ENCODE peak calls at places on chromosomes 11 and 22, in five cellular contexts. S is activated naive CD4-positive, alpha-beta T cell treated with anti-CD3 and anti-CD28 coated beads for 36 hours; B is kidney; L is HS-5; J is head of caudate nucleus. P is an unnamed sample.

GRCh38 chr11:82085493-82085892 is 648.2 kb downstream of the FAM181B start:
- DNase-seq in J (no peak), B (no peak), S (no peak), L (no peak), P (no peak)

GRCh38 chr11:129722529-129722928 is 93.1 kb upstream of the TMEM45B start:
- DNase-seq in J (no peak), B (no peak), L (no peak), S (no peak), P (no peak)

GRCh38 chr22:29580200-29580810 is 608 bp downstream of the NIPSNAP1 start:
- DNase-seq in S (peak), J (no peak), B (no peak), L (no peak), P (no peak)

GRCh38 chr11:73577496-73577917 is 20.4 kb downstream of the FAM168A start:
- DNase-seq in B (no peak), L (peak), S (peak), J (no peak), P (no peak)

GRCh38 chr22:21593406-21594232 is 26.1 kb downstream of the UBE2L3 start:
- DNase-seq in B (no peak), J (no peak), S (no peak), L (no peak), P (no peak)

GRCh38 chr11:122317337-122317736 is 201.3 kb upstream of the BLID start:
- DNase-seq in S (no peak), B (no peak), L (no peak), J (no peak), P (no peak)

GRCh38 chr11:45859661-45860140 is 12.4 kb downstream of the CRY2 start:
- DNase-seq in B (peak), L (no peak), J (peak), S (no peak), P (peak)

GRCh38 chr22:36366291-36366708 is 21.5 kb downstream of the MYH9 start:
- DNase-seq in L (no peak), S (peak), J (no peak), B (peak), P (no peak)

GRCh38 chr11:28759311-28759710 is 651.1 kb downstream of the METTL15 start:
- DNase-seq in J (no peak), L (no peak), B (no peak), S (no peak), P (peak)

GRCh38 chr22:39259698-39260097 is 14.9 kb upstream of the PDGFB start:
- DNase-seq in J (no peak), S (no peak), B (no peak), L (no peak), P (no peak)

P was measured in RCC 7860.